ENCODE peak calls at places on chromosomes 4 and X, in six cellular contexts. E is H9, K is upper lobe of right lung, H is spleen, U is OCI-LY7, X is cardiac muscle cell. B is an unnamed sample.

GRCh38 chrX:22373094-22373493 is 100.4 kb downstream of the CBLL2 start:
- DNase-seq in E (no peak), K (no peak), H (no peak), U (no peak), X (no peak), B (no peak)

GRCh38 chr4:137705171-137705783 is 173.0 kb upstream of the PCDH18 start:
- DNase-seq in E (no peak), K (no peak), H (no peak), U (no peak), X (peak), B (no peak)

GRCh38 chr4:751676-752075 is 46.0 kb downstream of the PCGF3 start:
- DNase-seq in E (no peak), K (no peak), H (no peak), U (no peak), X (no peak), B (no peak)

GRCh38 chr4:140893939-140894338 is 137.8 kb upstream of the TBC1D9 start:
- DNase-seq in E (no peak), K (no peak), H (no peak), U (no peak), X (peak), B (no peak)

GRCh38 chrX:133911816-133912495 is 73.4 kb downstream of the GPC3 start:
- DNase-seq in E (no peak), K (no peak), H (no peak), U (no peak), X (no peak), B (no peak)

GRCh38 chr4:21130606-21131005 is 430.3 kb downstream of the PACRGL start:
- DNase-seq in E (no peak), K (no peak), H (no peak), U (no peak), X (no peak), B (no peak)

GRCh38 chr4:40199999-40200880 is 3.4 kb downstream of the RHOH start:
- DNase-seq in E (no peak), K (no peak), H (no peak), U (peak), X (no peak), B (no peak)

GRCh38 chr4:26931961-26932360 is 71.3 kb downstream of the STIM2 start:
- DNase-seq in E (no peak), K (no peak), H (no peak), U (no peak), X (peak), B (no peak)

GRCh38 chrX:150482537-150483217 is 85.7 kb upstream of the MTM1 start:
- DNase-seq in E (no peak), K (no peak), H (no peak), U (no peak), X (peak), B (no peak)

GRCh38 chr4:5629542-5629941 is 78.8 kb downstream of the EVC2 start:
- DNase-seq in E (no peak), K (no peak), H (no peak), U (no peak), X (no peak), B (no peak)

GRCh38 chr4:167943872-167944505 is 148.3 kb upstream of the ANXA10 start:
- DNase-seq in E (no peak), K (no peak), H (no peak), U (no peak), X (no peak), B (no peak)

GRCh38 chr4:79857811-79858210 is 215.2 kb downstream of the ANTXR2 start:
- DNase-seq in E (no peak), K (no peak), H (no peak), U (no peak), X (peak), B (no peak)

GRCh38 chr4:116529129-116529528 is 556.2 kb downstream of the TRAM1L1 start:
- DNase-seq in E (no peak), K (no peak), H (no peak), U (no peak), X (no peak), B (no peak)

GRCh38 chr4:183011213-183011907 is 87.7 kb upstream of the WWC2 start:
- DNase-seq in E (no peak), K (no peak), H (no peak), U (no peak), X (no peak), B (no peak)

GRCh38 chrX:51332188-51332942 is at the start of gene NUDT10:
- DNase-seq in E (peak), K (peak), H (peak), U (no peak), X (peak), B (peak)

GRCh38 chr4:3445111-3445820 is 3.5 kb downstream of the HGFAC start:
- DNase-seq in E (no peak), K (no peak), H (no peak), U (no peak), X (no peak), B (no peak)

GRCh38 chr4:85475631-85476233 is 782 bp downstream of the ARHGAP24 start:
- DNase-seq in E (no peak), K (peak), H (no peak), U (no peak), X (peak), B (peak)

GRCh38 chr4:119683518-119683917 is 54.9 kb upstream of the PDE5A start:
- DNase-seq in E (no peak), K (no peak), H (no peak), U (no peak), X (peak), B (no peak)

GRCh38 chr4:74555231-74555630 is 110.3 kb downstream of the AREG start:
- DNase-seq in E (no peak), K (no peak), H (no peak), U (no peak), X (no peak), B (no peak)

GRCh38 chr4:76549765-76550164 is 114.7 kb downstream of the SHROOM3 start:
- DNase-seq in E (no peak), K (no peak), H (no peak), U (no peak), X (no peak), B (no peak)

GRCh38 chr4:182828678-182829025 is 88.5 kb downstream of the DCTD start:
- DNase-seq in E (no peak), K (no peak), H (no peak), U (no peak), X (no peak), B (no peak)

GRCh38 chr4:52107745-52108144 is 56.6 kb downstream of the SPATA18 start:
- DNase-seq in E (no peak), K (no peak), H (no peak), U (peak), X (no peak), B (no peak)

GRCh38 chrX:48676893-48677270 is 6.7 kb upstream of the WAS start:
- DNase-seq in E (peak), K (no peak), H (no peak), U (peak), X (no peak), B (no peak)

GRCh38 chr4:113707013-113707412 is 54.5 kb downstream of the CAMK2D start:
- DNase-seq in E (no peak), K (no peak), H (no peak), U (no peak), X (peak), B (no peak)

GRCh38 chrX:48981178-48981577 is 9.5 kb upstream of the KCND1 start:
- DNase-seq in E (no peak), K (no peak), H (no peak), U (no peak), X (no peak), B (no peak)

GRCh38 chrX:48802089-48802812 is 384 bp downstream of the HDAC6 start:
- DNase-seq in E (peak), K (peak), H (peak), U (peak), X (peak), B (peak)

GRCh38 chr4:146368209-146368608 is 153.5 kb downstream of the SLC10A7 start:
- DNase-seq in E (no peak), K (no peak), H (no peak), U (no peak), X (peak), B (no peak)

GRCh38 chrX:97429101-97429500 is 545.4 kb downstream of the RPA4 start:
- DNase-seq in E (no peak), K (no peak), H (no peak), U (no peak), X (no peak), B (no peak)

GRCh38 chrX:17024896-17025295 is 78.4 kb downstream of the REPS2 start:
- DNase-seq in E (peak), K (no peak), H (no peak), U (peak), X (peak), B (no peak)

GRCh38 chr4:106869551-106869950 is 166.6 kb downstream of the DKK2 start:
- DNase-seq in E (no peak), K (no peak), H (no peak), U (no peak), X (peak), B (no peak)

DNA sequence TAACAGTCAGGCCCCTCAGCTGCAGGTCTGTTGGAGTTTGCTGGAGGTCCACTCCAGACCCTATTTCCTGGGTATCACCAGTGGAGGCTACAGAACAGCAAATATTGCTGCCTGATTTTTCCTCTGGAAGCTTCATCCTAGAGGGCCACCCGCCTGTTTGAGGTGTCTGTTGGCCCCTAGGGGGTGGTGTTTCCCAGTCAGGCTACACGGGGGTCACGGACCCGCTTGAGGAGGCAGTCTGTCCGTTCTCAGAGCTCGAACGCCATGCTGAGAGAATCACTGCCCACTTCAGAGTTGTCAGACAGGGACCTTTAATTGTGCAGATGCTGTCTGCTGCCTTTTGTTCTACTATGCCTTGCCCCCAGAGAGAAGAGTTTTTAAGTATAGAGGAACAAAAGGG is 160.8 kb downstream of the DKK2 start:
- DNase-seq in E (peak), K (no peak), H (peak), U (no peak), X (no peak), B (no peak)
- TF ChIP-seq CTCF in E (peak), K (no peak), H (no peak), U (peak), X (no peak), B (no peak)

GRCh38 chrX:38882894-38883620 is 81.8 kb downstream of the MID1IP1 start:
- DNase-seq in E (no peak), K (no peak), H (no peak), U (peak), X (peak), B (no peak)
- TF ChIP-seq CTCF in E (no peak), K (no peak), H (no peak), U (no peak), X (no peak), B (no peak)

GRCh38 chr4:55444822-55445221 is 49.1 kb downstream of the TMEM165 start:
- DNase-seq in E (no peak), K (no peak), H (no peak), U (no peak), X (peak), B (no peak)

GRCh38 chr4:55447826-55448225 is 52.1 kb downstream of the TMEM165 start:
- DNase-seq in E (no peak), K (no peak), H (no peak), U (no peak), X (peak), B (no peak)

GRCh38 chr4:55447108-55447708 is 51.5 kb downstream of the TMEM165 start:
- DNase-seq in E (no peak), K (no peak), H (no peak), U (no peak), X (no peak), B (no peak)

GRCh38 chr4:55446578-55446922 is 50.8 kb downstream of the TMEM165 start:
- DNase-seq in E (no peak), K (no peak), H (no peak), U (no peak), X (no peak), B (no peak)

DNA sequence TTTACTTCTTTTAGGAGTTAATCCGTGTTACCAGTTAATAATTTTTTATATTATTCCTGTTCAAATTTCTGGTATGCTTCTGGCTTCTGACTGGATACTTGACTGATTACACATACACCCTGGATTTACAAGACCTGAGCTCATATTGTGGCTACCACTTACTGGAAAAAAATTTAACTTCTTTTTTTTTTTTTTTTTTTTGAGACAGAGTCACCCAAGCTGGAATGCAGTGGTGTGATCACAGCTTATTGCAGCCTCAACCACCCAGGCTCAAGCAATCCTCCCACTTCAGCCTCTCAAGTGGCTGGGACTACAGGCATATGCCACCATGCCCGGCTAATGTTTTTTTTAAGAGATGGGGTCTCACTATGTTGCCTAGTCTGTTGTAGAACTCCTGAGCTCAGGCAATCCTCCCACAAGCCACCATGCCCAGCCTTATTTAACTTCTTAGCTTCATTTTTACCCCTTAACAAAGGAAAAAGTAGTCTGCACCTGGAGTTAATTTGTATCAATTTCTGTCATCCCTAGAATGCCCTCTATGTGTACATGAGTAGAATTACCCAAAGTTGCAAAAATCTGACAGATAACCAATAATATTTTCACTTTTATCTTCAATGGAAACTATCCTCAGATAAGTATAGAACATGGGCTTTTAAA is 50.3 kb downstream of the TMEM165 start:
- DNase-seq in E (no peak), K (no peak), H (no peak), U (no peak), X (peak), B (no peak)
- TF ChIP-seq CTCF in E (no peak), K (no peak), H (no peak), U (peak), X (no peak), B (no peak)

GRCh38 chr4:101086801-101087586 is 260.3 kb downstream of the PPP3CA start:
- DNase-seq in E (peak), K (no peak), H (peak), U (peak), X (no peak), B (peak)
- TF ChIP-seq CTCF in E (peak), K (no peak), H (no peak), U (peak), X (peak), B (peak)

DNA sequence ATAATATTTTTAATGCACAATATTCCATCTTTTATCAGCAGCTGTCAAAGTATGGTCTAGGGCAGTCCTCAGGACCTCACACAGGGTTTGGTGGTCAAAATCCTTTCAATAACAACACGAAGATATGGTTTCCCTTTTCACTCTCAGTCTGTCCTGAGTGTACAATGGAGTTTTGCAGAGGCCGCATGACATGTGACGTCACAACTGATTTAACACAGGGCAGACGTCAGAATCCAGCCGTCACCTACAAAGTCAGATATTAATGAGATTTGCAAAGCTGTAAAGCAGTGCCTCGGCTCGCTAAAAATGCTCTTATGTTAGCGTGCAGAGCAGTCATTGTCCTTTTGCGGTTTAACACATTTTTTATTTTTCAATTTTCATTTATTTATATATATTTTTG is 12.5 kb downstream of the ABLIM2 start:
- DNase-seq in E (no peak), K (no peak), H (no peak), U (no peak), X (no peak), B (no peak)
- TF ChIP-seq CTCF in E (no peak), K (no peak), H (no peak), U (no peak), X (no peak), B (no peak)

GRCh38 chr4:134024251-134024650 is 177.3 kb downstream of the PABPC4L start:
- DNase-seq in E (no peak), K (no peak), H (no peak), U (peak), X (peak), B (peak)
- TF ChIP-seq CTCF in E (peak), K (no peak), H (no peak), U (peak), X (peak), B (peak)

GRCh38 chrX:129840334-129840733 is 3.4 kb downstream of the ZDHHC9 start:
- DNase-seq in E (no peak), K (no peak), H (no peak), U (no peak), X (no peak), B (no peak)
- TF ChIP-seq CTCF in E (no peak), K (no peak), H (no peak), U (no peak), X (peak), B (no peak)

DNA sequence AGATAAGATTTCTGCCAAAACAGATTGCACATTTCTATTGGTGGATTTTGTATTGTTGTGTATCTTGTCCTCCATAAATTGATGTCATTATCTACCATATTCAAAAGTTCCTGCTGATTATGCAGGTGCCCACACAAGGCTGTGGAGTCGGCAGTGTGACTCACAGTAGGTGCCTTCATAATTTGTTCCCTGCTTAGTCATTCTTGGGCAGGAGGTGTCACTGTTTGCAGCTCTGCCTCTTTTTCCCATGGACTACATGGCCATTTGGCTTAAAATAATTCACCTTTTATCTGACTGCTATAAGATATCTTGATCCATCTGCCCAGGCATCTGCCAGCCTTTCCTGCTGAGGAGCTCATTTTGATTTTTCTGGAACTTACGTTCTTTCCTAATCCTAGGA is 33.6 kb upstream of the ENPEP start:
- DNase-seq in E (no peak), K (no peak), H (no peak), U (no peak), X (no peak), B (no peak)
- TF ChIP-seq CTCF in E (no peak), K (no peak), H (no peak), U (no peak), X (no peak), B (no peak)

DNA sequence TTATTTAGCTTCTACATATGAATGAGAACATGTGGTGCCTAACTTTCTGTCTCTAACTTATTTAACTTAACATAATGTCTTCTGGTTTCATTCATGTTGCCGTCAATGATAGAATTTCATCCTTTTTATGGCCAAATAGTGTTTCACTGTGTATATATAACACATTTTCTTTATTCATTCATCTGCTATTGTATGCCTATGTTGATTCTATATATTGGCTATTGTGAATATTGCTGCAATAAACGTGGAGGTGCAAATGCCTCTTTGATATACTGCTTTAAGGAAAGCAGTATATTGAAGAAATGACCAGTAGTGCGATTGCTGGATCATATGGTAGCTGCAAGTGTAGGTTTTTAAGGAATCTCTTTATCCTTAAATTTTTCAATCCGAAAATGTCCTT is 10.0 kb upstream of the CSN1S1 start:
- DNase-seq in E (no peak), K (no peak), H (no peak), U (no peak), X (no peak), B (no peak)
- TF ChIP-seq CTCF in E (no peak), K (no peak), H (no peak), U (no peak), X (no peak), B (no peak)

B was measured in endothelial cell.